ENCODE peak calls at places on chromosomes 1 and 21, in four cellular contexts. F, E, P and Y are unnamed samples.
A peak's percentile ranks its signal among the peaks of the same experiment; 100 is the strongest.

GRCh38 chr1:71634159-71634558 is 553.3 kb upstream of the ZRANB2 start:
- DNase-seq in F (no peak), E (no peak), P (no peak), Y (no peak)

GRCh38 chr1:16971330-16972209 is 8.8 kb downstream of the MFAP2 start:
- DNase-seq in F (no peak), E (peak; percentile 89), P (no peak), Y (no peak)

GRCh38 chr1:154014154-154014910 is 23.8 kb downstream of the RPS27 start:
- DNase-seq in F (no peak), E (peak; percentile 81), P (no peak), Y (peak; percentile 54)

GRCh38 chr21:15301736-15302135 is 236.9 kb upstream of the NRIP1 start:
- DNase-seq in F (no peak), E (no peak), P (no peak), Y (no peak)

GRCh38 chr1:28170036-28170596 is 6.4 kb downstream of the PTAFR start:
- DNase-seq in F (no peak), E (no peak), P (no peak), Y (peak; percentile 11)

GRCh38 chr1:6587261-6588005 is 7.6 kb downstream of the ZBTB48 start:
- DNase-seq in F (peak; percentile 86), E (no peak), P (no peak), Y (peak; percentile 47)

GRCh38 chr21:25563399-25564116 is 43.7 kb downstream of the MRPL39 start:
- DNase-seq in F (no peak), E (peak; percentile 26), P (no peak), Y (peak; percentile 26)

GRCh38 chr1:203327684-203328457 is 22.6 kb downstream of the BTG2 start:
- DNase-seq in F (no peak), E (peak; percentile 70), P (peak; percentile 46), Y (peak; percentile 59)

GRCh38 chr1:39387452-39387851 is 104.0 kb upstream of the BMP8A start:
- DNase-seq in F (no peak), E (peak; percentile 96), P (no peak), Y (peak; percentile 89)

GRCh38 chr1:214514032-214514818 is 37.2 kb downstream of the PTPN14 start:
- DNase-seq in F (no peak), E (peak; percentile 76), P (no peak), Y (peak; percentile 47)

GRCh38 chr1:46300673-46301405 is 2.6 kb downstream of the LRRC41 start:
- DNase-seq in F (no peak), E (peak; percentile 30), P (no peak), Y (no peak)

GRCh38 chr1:244730153-244730933 is 77.4 kb downstream of the DESI2 start:
- DNase-seq in F (peak; percentile 51), E (peak; percentile 57), P (no peak), Y (peak; percentile 36)

GRCh38 chr1:5764959-5765358 is 227.3 kb downstream of the NPHP4 start:
- DNase-seq in F (no peak), E (no peak), P (no peak), Y (no peak)

GRCh38 chr1:77370161-77370560 is 88.3 kb downstream of the AK5 start:
- DNase-seq in F (no peak), E (no peak), P (no peak), Y (peak; percentile 69)

GRCh38 chr1:178341218-178341956 is 155.4 kb downstream of the CLEC20A start:
- DNase-seq in F (peak; percentile 48), E (peak; percentile 95), P (no peak), Y (peak; percentile 90)

GRCh38 chr1:42936309-42937078 is 22.2 kb downstream of the SLC2A1 start:
- DNase-seq in F (no peak), E (peak; percentile 84), P (no peak), Y (peak; percentile 66)

GRCh38 chr21:32624726-32625125 is 12.5 kb upstream of the CFAP298 start:
- DNase-seq in F (no peak), E (peak; percentile 47), P (no peak), Y (peak; percentile 28)

GRCh38 chr1:112026501-112026900 is 37.0 kb upstream of the KCND3 start:
- DNase-seq in F (no peak), E (no peak), P (no peak), Y (no peak)

GRCh38 chr21:42680429-42680828 is 27.0 kb downstream of the PDE9A start:
- DNase-seq in F (no peak), E (no peak), P (no peak), Y (no peak)

GRCh38 chr1:86477721-86478120 is 9.0 kb downstream of the CLCA1 start:
- DNase-seq in F (no peak), E (no peak), P (no peak), Y (no peak)

GRCh38 chr1:111793896-111794295 is 38.2 kb downstream of the DDX20 start:
- DNase-seq in F (no peak), E (no peak), P (no peak), Y (no peak)

GRCh38 chr1:223331929-223332328 is 32.0 kb downstream of the SUSD4 start:
- DNase-seq in F (no peak), E (peak; percentile 69), P (no peak), Y (peak; percentile 4)

GRCh38 chr1:171212607-171213347 is 27.7 kb downstream of the FMO2 start:
- DNase-seq in F (no peak), E (no peak), P (no peak), Y (no peak)

GRCh38 chr1:100834779-100835645 is 59.6 kb downstream of the EXTL2 start:
- DNase-seq in F (no peak), E (peak; percentile 44), P (no peak), Y (peak; percentile 34)

GRCh38 chr1:222105861-222106260 is 364.0 kb upstream of the DUSP10 start:
- DNase-seq in F (no peak), E (no peak), P (no peak), Y (no peak)

GRCh38 chr1:243605604-243606003 is 244.4 kb downstream of the AKT3 start:
- DNase-seq in F (no peak), E (no peak), P (no peak), Y (no peak)

GRCh38 chr1:10973552-10973951 is 38.9 kb upstream of the TARDBP start:
- DNase-seq in F (peak; percentile 74), E (peak; percentile 72), P (no peak), Y (peak; percentile 87)

GRCh38 chr1:40740992-40741736 is 42.4 kb upstream of the KCNQ4 start:
- DNase-seq in F (no peak), E (no peak), P (no peak), Y (no peak)

GRCh38 chr1:107785506-107786213 is 179.3 kb downstream of the VAV3 start:
- DNase-seq in F (no peak), E (no peak), P (no peak), Y (no peak)

GRCh38 chr1:95832370-95832769 is 598.4 kb downstream of the RWDD3 start:
- DNase-seq in F (no peak), E (no peak), P (no peak), Y (no peak)

GRCh38 chr1:113380075-113380474 is 10.2 kb upstream of the MAGI3 start:
- DNase-seq in F (no peak), E (no peak), P (no peak), Y (no peak)

GRCh38 chr1:203301331-203301668 is 4.0 kb upstream of the BTG2 start:
- DNase-seq in F (no peak), E (no peak), P (no peak), Y (no peak)

GRCh38 chr1:161330346-161330745 is 16.2 kb downstream of the SDHC start:
- DNase-seq in F (no peak), E (peak; percentile 62), P (no peak), Y (no peak)

GRCh38 chr1:68453060-68453665 is 3.4 kb upstream of the RPE65 start:
- DNase-seq in F (no peak), E (peak; percentile 47), P (no peak), Y (no peak)